ENCODE peak calls at places on chromosome 17, in four cellular contexts. T is MM.1S, N is transverse colon, P is prostate gland. H is an unnamed sample.

GRCh38 chr17:3886776-3887175 is 6.1 kb downstream of the CAMKK1 start:
- DNase-seq in T (no peak), N (no peak), P (no peak), H (peak; percentile 18)

GRCh38 chr17:17774009-17774881 is 62.5 kb downstream of the SREBF1 start:
- DNase-seq in T (no peak), N (peak; percentile 83), P (peak; percentile 92), H (no peak)

GRCh38 chr17:72928454-72929136 is 163.9 kb downstream of the SLC39A11 start:
- DNase-seq in T (no peak), N (no peak), P (no peak), H (no peak)

GRCh38 chr17:19726615-19727376 is 10.4 kb upstream of the SLC47A2 start:
- DNase-seq in T (no peak), N (no peak), P (no peak), H (no peak)

GRCh38 chr17:29778936-29779811 is 150.9 kb downstream of the SSH2 start:
- DNase-seq in T (peak; percentile 59), N (peak; percentile 75), P (peak; percentile 72), H (peak; percentile 93)

GRCh38 chr17:81831957-81832607 is 1.0 kb downstream of the MCRIP1 start:
- DNase-seq in T (no peak), N (no peak), P (no peak), H (peak; percentile 79)

GRCh38 chr17:82126479-82127314 is 28.7 kb upstream of the FASN start:
- DNase-seq in T (no peak), N (peak; percentile 21), P (no peak), H (peak; percentile 87)

GRCh38 chr17:27747462-27748359 is 52.6 kb downstream of the NOS2 start:
- DNase-seq in T (no peak), N (no peak), P (no peak), H (no peak)

GRCh38 chr17:60506312-60506711 is 19.7 kb downstream of the APPBP2 start:
- DNase-seq in T (peak; percentile 31), N (no peak), P (no peak), H (no peak)

GRCh38 chr17:76268015-76268749 is 3.0 kb downstream of the UBALD2 start:
- DNase-seq in T (no peak), N (peak; percentile 84), P (peak; percentile 73), H (peak; percentile 94)

GRCh38 chr17:76897023-76897422 is 28.8 kb downstream of the MGAT5B start:
- DNase-seq in T (peak; percentile 49), N (no peak), P (no peak), H (no peak)

GRCh38 chr17:18323007-18323406 is 7.9 kb downstream of the SMCR8 start:
- DNase-seq in T (no peak), N (no peak), P (no peak), H (no peak)

GRCh38 chr17:44558349-44559287 is 1.3 kb downstream of the FZD2 start:
- DNase-seq in T (no peak), N (no peak), P (no peak), H (no peak)

GRCh38 chr17:18110636-18111145 is 2.1 kb downstream of the MYO15A start:
- DNase-seq in T (no peak), N (no peak), P (no peak), H (no peak)

GRCh38 chr17:66549312-66549705 is 246.9 kb downstream of the PRKCA start:
- DNase-seq in T (no peak), N (no peak), P (no peak), H (no peak)

GRCh38 chr17:73338050-73338491 is 26.3 kb upstream of the CDC42EP4 start:
- DNase-seq in T (no peak), N (no peak), P (no peak), H (no peak)

GRCh38 chr17:74118504-74118903 is 85.0 kb upstream of the RPL38 start:
- DNase-seq in T (no peak), N (no peak), P (no peak), H (no peak)

GRCh38 chr17:35542990-35543389 is 5.5 kb upstream of the SLFN12L start:
- DNase-seq in T (no peak), N (no peak), P (no peak), H (no peak)

GRCh38 chr17:83034525-83034924 is 44.9 kb upstream of the METRNL start:
- DNase-seq in T (no peak), N (no peak), P (no peak), H (no peak)

GRCh38 chr17:19331553-19332245 is 30.8 kb downstream of the B9D1 start:
- DNase-seq in T (no peak), N (no peak), P (no peak), H (no peak)

GRCh38 chr17:60754057-60754604 is 76.5 kb downstream of the BCAS3 start:
- DNase-seq in T (no peak), N (no peak), P (no peak), H (no peak)

GRCh38 chr17:2176484-2177175 is 121.7 kb downstream of the HIC1 start:
- DNase-seq in T (no peak), N (no peak), P (no peak), H (no peak)

GRCh38 chr17:8889458-8890210 is 22.2 kb upstream of the PIK3R6 start:
- DNase-seq in T (no peak), N (no peak), P (no peak), H (no peak)

GRCh38 chr17:76671123-76671911 is 27.8 kb upstream of the ST6GALNAC1 start:
- DNase-seq in T (peak; percentile 100), N (peak; percentile 100), P (peak; percentile 100), H (peak; percentile 100)

GRCh38 chr17:54544239-54544638 is 356.4 kb upstream of the TOM1L1 start:
- DNase-seq in T (no peak), N (no peak), P (no peak), H (no peak)

GRCh38 chr17:69702078-69702477 is 287.6 kb downstream of the MAP2K6 start:
- DNase-seq in T (no peak), N (no peak), P (no peak), H (no peak)

GRCh38 chr17:2982854-2983636 is 80.4 kb downstream of the OR1D5 start:
- DNase-seq in T (no peak), N (peak; percentile 60), P (no peak), H (no peak)

GRCh38 chr17:82432017-82432416 is 13.6 kb upstream of the OGFOD3 start:
- DNase-seq in T (no peak), N (no peak), P (no peak), H (no peak)

DNA sequence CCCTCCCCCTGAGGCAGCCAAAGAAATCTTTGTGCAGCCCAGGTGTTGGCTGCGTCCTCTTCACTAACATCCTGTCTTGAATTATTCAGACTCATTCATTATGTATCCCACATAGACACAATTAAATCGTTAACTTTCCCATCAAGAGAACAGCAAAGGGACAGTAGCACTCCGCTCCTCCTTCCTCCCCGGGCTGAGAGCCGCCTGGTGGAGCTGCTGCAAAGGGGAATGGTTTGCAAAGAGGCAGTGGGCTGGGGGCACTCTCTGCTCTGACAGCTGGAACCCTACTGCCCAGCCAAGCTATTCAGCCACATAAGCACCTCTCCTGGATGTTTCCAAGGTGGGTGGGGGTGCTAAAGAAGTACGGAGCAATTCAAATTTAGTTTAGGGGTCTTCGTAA is 289.9 kb upstream of the SOX9 start:
- DNase-seq in T (no peak), N (no peak), P (no peak), H (no peak)
- TF ChIP-seq CTCF in T (no peak), N (no peak), P (no peak), H (no peak)

DNA sequence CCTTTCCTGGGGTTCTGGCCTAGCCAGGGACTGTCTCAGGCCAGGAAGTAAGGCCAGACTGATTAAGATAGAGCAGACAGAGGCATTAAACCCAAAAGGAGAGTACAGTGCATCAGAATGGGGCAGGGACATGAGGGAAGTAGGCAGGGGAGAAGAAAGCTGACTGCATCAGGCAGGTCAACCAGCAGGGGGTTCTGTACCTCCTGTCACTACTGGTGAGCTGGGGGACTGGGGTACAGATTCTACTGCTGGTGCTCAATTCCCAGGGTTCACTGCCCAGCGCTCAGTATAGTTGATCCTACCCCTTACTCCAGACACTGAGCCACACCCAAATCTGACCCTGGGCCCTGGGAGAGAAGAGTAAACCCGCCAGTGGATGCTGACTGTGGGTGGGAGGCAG is 12.9 kb upstream of the MTMR4 start:
- DNase-seq in T (no peak), N (no peak), P (no peak), H (no peak)
- TF ChIP-seq CTCF in T (peak; percentile 20), N (no peak), P (no peak), H (no peak)

GRCh38 chr17:56773124-56773523 is 60.6 kb downstream of the C17orf67 start:
- DNase-seq in T (no peak), N (no peak), P (no peak), H (no peak)
- TF ChIP-seq CTCF in T (no peak), N (no peak), P (no peak), H (no peak)

DNA sequence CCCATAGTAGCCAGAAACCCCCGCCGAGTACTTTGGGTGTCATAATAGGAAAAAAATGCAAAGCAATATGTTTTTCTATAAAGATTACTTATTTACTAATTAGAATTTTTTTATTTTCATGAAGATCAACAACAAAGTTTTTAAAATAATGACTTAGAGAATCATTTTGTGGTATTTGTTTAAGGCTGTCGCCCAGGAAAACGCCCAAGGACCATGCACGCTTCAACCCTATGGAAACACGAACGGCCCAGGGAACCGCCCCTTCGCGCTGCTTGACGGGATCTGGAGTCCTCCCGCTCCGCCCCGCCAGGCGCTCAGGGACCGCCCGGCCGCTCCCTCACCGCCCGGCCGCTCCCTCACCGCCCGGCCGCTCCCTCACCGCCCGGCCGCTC is 408 bp upstream of the KPNA2 start:
- DNase-seq in T (no peak), N (peak; percentile 95), P (peak; percentile 91), H (peak; percentile 95)
- TF ChIP-seq CTCF in T (no peak), N (peak; percentile 14), P (no peak), H (no peak)

GRCh38 chr17:57916925-57917858 is 38.0 kb downstream of the CUEDC1 start:
- DNase-seq in T (peak; percentile 53), N (no peak), P (no peak), H (peak; percentile 48)
- TF ChIP-seq CTCF in T (peak; percentile 42), N (no peak), P (no peak), H (no peak)

DNA sequence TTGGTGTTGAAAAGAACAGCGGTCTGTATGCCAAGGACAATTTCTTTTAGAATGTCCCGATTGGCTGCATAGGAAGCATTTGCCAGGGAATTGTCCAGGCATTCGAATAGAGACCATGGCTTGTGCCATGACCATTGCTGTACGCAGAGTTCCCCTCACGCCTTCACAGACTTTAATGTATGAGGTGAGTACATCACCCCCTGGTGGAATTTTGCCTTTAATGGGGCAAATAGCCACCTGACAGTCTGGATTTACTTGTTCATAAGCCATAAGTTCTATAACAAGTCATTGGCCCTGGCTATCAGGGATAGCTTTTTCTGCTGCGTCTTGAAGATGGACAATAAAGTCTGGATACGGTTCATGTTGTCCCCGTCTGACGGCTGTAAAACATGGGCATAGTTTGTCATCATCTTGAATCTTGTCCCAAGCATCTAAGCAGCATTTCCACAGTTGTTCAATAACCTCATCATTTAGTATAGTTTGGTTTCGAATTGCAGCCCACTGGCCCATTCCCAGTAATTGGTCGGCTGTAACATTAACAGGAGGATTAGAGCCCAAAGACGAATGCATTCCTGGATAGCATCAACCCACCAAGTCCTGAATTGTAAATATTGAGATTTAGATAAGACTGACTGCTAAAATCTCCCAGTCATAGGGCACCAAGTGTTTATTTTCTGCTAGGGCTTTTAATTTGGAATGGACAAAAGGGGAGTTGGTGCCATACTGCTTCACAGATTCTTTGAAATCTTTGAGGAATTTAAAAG is 67.7 kb upstream of the ARL4D start:
- DNase-seq in T (peak; percentile 12), N (no peak), P (no peak), H (no peak)
- TF ChIP-seq CTCF in T (no peak), N (no peak), P (no peak), H (no peak)

GRCh38 chr17:64017381-64017980 is 3.0 kb downstream of the ICAM2 start:
- DNase-seq in T (no peak), N (no peak), P (no peak), H (no peak)
- TF ChIP-seq CTCF in T (peak; percentile 31), N (no peak), P (no peak), H (peak; percentile 64)

H was measured in activated CD8-positive, alpha-beta T cell treated with anti-CD3 and anti-CD28 coated beads for 36 hours.